ENCODE peak calls at places on chromosomes 12 and 14, in six cellular contexts. One of them, this sample, is unnamed.

GRCh38 chr14:21070083-21070609 is at the start of gene ARHGEF40:
- DNase-seq in GM23338: peak
- DNase-seq in bronchial epithelial cell: no peak
- DNase-seq in cardiac fibroblast: peak
- DNase-seq in psoas muscle: peak
- DNase-seq in fibroblast of the aortic adventitia: peak
- DNase-seq in this sample: peak

GRCh38 chr14:58793096-58793740 is 155.5 kb downstream of the DACT1 start:
- DNase-seq in GM23338: no peak
- DNase-seq in bronchial epithelial cell: no peak
- DNase-seq in cardiac fibroblast: peak
- DNase-seq in psoas muscle: no peak
- DNase-seq in fibroblast of the aortic adventitia: no peak
- DNase-seq in this sample: no peak

GRCh38 chr12:121448771-121449315 is 48.9 kb downstream of the RNF34 start:
- DNase-seq in GM23338: no peak
- DNase-seq in bronchial epithelial cell: no peak
- DNase-seq in cardiac fibroblast: no peak
- DNase-seq in psoas muscle: no peak
- DNase-seq in fibroblast of the aortic adventitia: no peak
- DNase-seq in this sample: no peak

GRCh38 chr12:130014485-130014807 is 110.6 kb upstream of the TMEM132D start:
- DNase-seq in GM23338: peak
- DNase-seq in bronchial epithelial cell: peak
- DNase-seq in cardiac fibroblast: no peak
- DNase-seq in psoas muscle: no peak
- DNase-seq in fibroblast of the aortic adventitia: no peak
- DNase-seq in this sample: peak

GRCh38 chr14:33943081-33943480 is 7.8 kb downstream of the EGLN3 start:
- DNase-seq in GM23338: no peak
- DNase-seq in bronchial epithelial cell: no peak
- DNase-seq in cardiac fibroblast: no peak
- DNase-seq in psoas muscle: no peak
- DNase-seq in fibroblast of the aortic adventitia: no peak
- DNase-seq in this sample: no peak

GRCh38 chr12:112751844-112752243 is 39.7 kb upstream of the RPH3A start:
- DNase-seq in GM23338: no peak
- DNase-seq in bronchial epithelial cell: no peak
- DNase-seq in cardiac fibroblast: no peak
- DNase-seq in psoas muscle: no peak
- DNase-seq in fibroblast of the aortic adventitia: no peak
- DNase-seq in this sample: no peak

GRCh38 chr12:79681008-79681590 is 9.7 kb downstream of the PAWR start:
- DNase-seq in GM23338: no peak
- DNase-seq in bronchial epithelial cell: peak
- DNase-seq in cardiac fibroblast: peak
- DNase-seq in psoas muscle: no peak
- DNase-seq in fibroblast of the aortic adventitia: peak
- DNase-seq in this sample: no peak

GRCh38 chr14:49972840-49973239 is 80.0 kb downstream of the ARF6 start:
- DNase-seq in GM23338: no peak
- DNase-seq in bronchial epithelial cell: peak
- DNase-seq in cardiac fibroblast: peak
- DNase-seq in psoas muscle: no peak
- DNase-seq in fibroblast of the aortic adventitia: peak
- DNase-seq in this sample: no peak

GRCh38 chr12:51730745-51731144 is 117.8 kb downstream of the FIGNL2 start:
- DNase-seq in GM23338: no peak
- DNase-seq in bronchial epithelial cell: no peak
- DNase-seq in cardiac fibroblast: no peak
- DNase-seq in psoas muscle: no peak
- DNase-seq in fibroblast of the aortic adventitia: no peak
- DNase-seq in this sample: no peak

GRCh38 chr12:76820888-76821482 is 57.1 kb downstream of the ZDHHC17 start:
- DNase-seq in GM23338: peak
- DNase-seq in bronchial epithelial cell: peak
- DNase-seq in cardiac fibroblast: peak
- DNase-seq in psoas muscle: no peak
- DNase-seq in fibroblast of the aortic adventitia: peak
- DNase-seq in this sample: peak

GRCh38 chr12:132237772-132238486 is 91.5 kb downstream of the GALNT9 start:
- DNase-seq in GM23338: no peak
- DNase-seq in bronchial epithelial cell: no peak
- DNase-seq in cardiac fibroblast: no peak
- DNase-seq in psoas muscle: no peak
- DNase-seq in fibroblast of the aortic adventitia: no peak
- DNase-seq in this sample: no peak

GRCh38 chr14:23660290-23661226 is 24.4 kb downstream of the DHRS2 start:
- DNase-seq in GM23338: no peak
- DNase-seq in bronchial epithelial cell: no peak
- DNase-seq in cardiac fibroblast: no peak
- DNase-seq in psoas muscle: no peak
- DNase-seq in fibroblast of the aortic adventitia: no peak
- DNase-seq in this sample: no peak

GRCh38 chr14:68692216-68692615 is 100.7 kb downstream of the ZFP36L1 start:
- DNase-seq in GM23338: no peak
- DNase-seq in bronchial epithelial cell: no peak
- DNase-seq in cardiac fibroblast: no peak
- DNase-seq in psoas muscle: no peak
- DNase-seq in fibroblast of the aortic adventitia: no peak
- DNase-seq in this sample: no peak

GRCh38 chr12:72141381-72141780 is 130.8 kb upstream of the TRHDE start:
- DNase-seq in GM23338: no peak
- DNase-seq in bronchial epithelial cell: no peak
- DNase-seq in cardiac fibroblast: peak
- DNase-seq in psoas muscle: no peak
- DNase-seq in fibroblast of the aortic adventitia: peak
- DNase-seq in this sample: no peak

GRCh38 chr14:77459072-77459723 is 1.3 kb downstream of the AHSA1 start:
- DNase-seq in GM23338: peak
- DNase-seq in bronchial epithelial cell: peak
- DNase-seq in cardiac fibroblast: peak
- DNase-seq in psoas muscle: peak
- DNase-seq in fibroblast of the aortic adventitia: peak
- DNase-seq in this sample: peak

GRCh38 chr12:89709994-89710872 is 1.6 kb upstream of the ATP2B1 start:
- DNase-seq in GM23338: peak
- DNase-seq in bronchial epithelial cell: peak
- DNase-seq in cardiac fibroblast: peak
- DNase-seq in psoas muscle: peak
- DNase-seq in fibroblast of the aortic adventitia: no peak
- DNase-seq in this sample: peak

GRCh38 chr14:64265222-64265621 is 28.9 kb downstream of the ESR2 start:
- DNase-seq in GM23338: no peak
- DNase-seq in bronchial epithelial cell: no peak
- DNase-seq in cardiac fibroblast: no peak
- DNase-seq in psoas muscle: no peak
- DNase-seq in fibroblast of the aortic adventitia: no peak
- DNase-seq in this sample: no peak

GRCh38 chr14:22822017-22822618 is 6.9 kb upstream of the SLC7A7 start:
- DNase-seq in GM23338: peak
- DNase-seq in bronchial epithelial cell: no peak
- DNase-seq in cardiac fibroblast: no peak
- DNase-seq in psoas muscle: no peak
- DNase-seq in fibroblast of the aortic adventitia: no peak
- DNase-seq in this sample: no peak

GRCh38 chr12:107092669-107093546 is 441 bp downstream of the CRY1 start:
- DNase-seq in GM23338: peak
- DNase-seq in bronchial epithelial cell: peak
- DNase-seq in cardiac fibroblast: no peak
- DNase-seq in psoas muscle: peak
- DNase-seq in fibroblast of the aortic adventitia: peak
- DNase-seq in this sample: peak
- TF ChIP-seq CTCF in GM23338: no peak
- TF ChIP-seq CTCF in bronchial epithelial cell: peak
- TF ChIP-seq CTCF in cardiac fibroblast: no peak
- TF ChIP-seq CTCF in psoas muscle: no peak
- TF ChIP-seq CTCF in fibroblast of the aortic adventitia: no peak
- TF ChIP-seq CTCF in this sample: no peak

DNA sequence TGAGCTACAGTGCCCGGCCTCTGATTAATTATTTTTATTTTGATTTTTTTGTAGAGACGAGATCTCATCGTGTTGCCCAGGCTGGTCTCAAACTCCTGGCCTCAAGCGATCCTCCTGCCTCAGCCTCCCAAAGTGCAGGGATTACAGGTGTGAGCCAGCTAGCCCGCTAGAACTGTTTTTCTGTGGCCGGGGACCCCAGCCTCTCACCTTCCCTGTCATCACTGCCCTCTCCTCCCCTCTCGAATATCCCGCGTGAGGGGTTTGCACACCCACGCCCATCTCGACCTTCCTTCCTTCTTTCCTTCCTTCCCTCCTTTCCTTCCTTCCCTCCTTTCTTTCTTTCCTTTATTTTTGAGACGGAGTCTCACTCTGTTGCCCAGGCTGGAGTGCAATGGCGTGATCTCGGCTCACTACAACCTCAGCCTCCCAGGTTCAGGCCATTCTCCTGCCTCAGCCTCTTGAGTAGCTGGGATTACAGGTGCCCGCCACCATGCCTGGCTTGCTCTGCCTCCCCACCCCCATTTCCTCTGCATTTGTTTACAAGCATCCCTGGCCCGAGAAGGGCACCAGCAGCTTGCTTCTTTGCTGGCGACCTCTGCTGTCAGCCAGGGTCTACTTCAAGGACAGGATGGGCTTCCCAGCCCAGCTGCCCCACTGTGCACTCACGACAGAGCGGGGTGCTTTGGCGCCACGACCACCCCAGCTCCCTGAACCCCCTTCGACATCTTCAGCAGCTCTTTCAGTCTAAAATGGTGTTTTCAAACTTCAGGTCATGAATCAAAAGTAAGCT is 4.3 kb upstream of the TRAF3 start:
- DNase-seq in GM23338: peak
- DNase-seq in bronchial epithelial cell: no peak
- DNase-seq in cardiac fibroblast: peak
- DNase-seq in psoas muscle: no peak
- DNase-seq in fibroblast of the aortic adventitia: no peak
- DNase-seq in this sample: peak
- TF ChIP-seq CTCF in GM23338: peak
- TF ChIP-seq CTCF in bronchial epithelial cell: no peak
- TF ChIP-seq CTCF in cardiac fibroblast: peak
- TF ChIP-seq CTCF in psoas muscle: no peak
- TF ChIP-seq CTCF in fibroblast of the aortic adventitia: no peak
- TF ChIP-seq CTCF in this sample: peak

GRCh38 chr12:24960222-24960855 is 11.4 kb upstream of the BCAT1 start:
- DNase-seq in GM23338: peak
- DNase-seq in bronchial epithelial cell: peak
- DNase-seq in cardiac fibroblast: peak
- DNase-seq in psoas muscle: no peak
- DNase-seq in fibroblast of the aortic adventitia: peak
- DNase-seq in this sample: peak
- TF ChIP-seq CTCF in GM23338: peak
- TF ChIP-seq CTCF in bronchial epithelial cell: peak
- TF ChIP-seq CTCF in cardiac fibroblast: peak
- TF ChIP-seq CTCF in psoas muscle: no peak
- TF ChIP-seq CTCF in fibroblast of the aortic adventitia: peak
- TF ChIP-seq CTCF in this sample: peak

GRCh38 chr12:75771023-75771422 is 259.6 kb upstream of the KRR1 start:
- DNase-seq in GM23338: no peak
- DNase-seq in bronchial epithelial cell: no peak
- DNase-seq in cardiac fibroblast: no peak
- DNase-seq in psoas muscle: no peak
- DNase-seq in fibroblast of the aortic adventitia: no peak
- DNase-seq in this sample: no peak

GRCh38 chr12:75779891-75780501 is 251.6 kb downstream of the PHLDA1 start:
- DNase-seq in GM23338: no peak
- DNase-seq in bronchial epithelial cell: no peak
- DNase-seq in cardiac fibroblast: no peak
- DNase-seq in psoas muscle: no peak
- DNase-seq in fibroblast of the aortic adventitia: no peak
- DNase-seq in this sample: peak

DNA sequence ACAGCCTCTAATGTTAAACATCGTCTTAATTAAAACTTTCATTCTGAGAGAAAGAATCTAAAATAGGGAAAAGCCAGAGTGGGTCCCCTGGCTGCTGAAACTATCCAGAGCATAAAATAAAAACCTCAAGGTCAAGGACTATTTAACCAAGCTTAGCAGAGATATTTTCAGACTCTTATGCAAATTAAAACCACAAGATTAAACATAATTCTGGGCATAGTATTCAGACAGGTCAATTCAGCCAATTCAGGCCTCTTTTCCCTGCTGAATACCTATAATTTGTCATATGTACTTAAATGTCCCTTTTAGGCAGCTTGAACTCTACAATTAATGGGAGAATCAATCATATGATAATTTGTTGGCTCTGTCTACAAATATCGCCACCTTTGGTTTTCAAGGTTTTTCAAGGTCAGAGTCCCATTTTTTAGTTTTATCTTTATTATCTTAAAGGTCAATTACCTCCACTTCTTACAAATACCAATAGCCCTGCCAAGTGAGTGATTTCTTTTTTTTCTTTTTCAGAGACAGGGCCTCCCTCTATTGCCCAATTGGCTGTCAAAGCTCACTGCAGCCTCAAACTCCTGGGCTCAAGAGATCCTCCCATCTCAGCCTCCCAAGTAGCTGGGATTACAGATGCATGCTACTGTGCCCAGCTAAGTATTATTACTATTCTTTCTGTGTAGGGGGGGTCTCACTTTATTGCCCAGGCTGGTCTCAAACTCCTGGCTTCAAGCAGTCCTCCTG is 257.1 kb downstream of the PHLDA1 start:
- DNase-seq in GM23338: no peak
- DNase-seq in bronchial epithelial cell: no peak
- DNase-seq in cardiac fibroblast: no peak
- DNase-seq in psoas muscle: no peak
- DNase-seq in fibroblast of the aortic adventitia: peak
- DNase-seq in this sample: no peak
- TF ChIP-seq CTCF in GM23338: no peak
- TF ChIP-seq CTCF in bronchial epithelial cell: no peak
- TF ChIP-seq CTCF in cardiac fibroblast: no peak
- TF ChIP-seq CTCF in psoas muscle: no peak
- TF ChIP-seq CTCF in fibroblast of the aortic adventitia: peak
- TF ChIP-seq CTCF in this sample: no peak

DNA sequence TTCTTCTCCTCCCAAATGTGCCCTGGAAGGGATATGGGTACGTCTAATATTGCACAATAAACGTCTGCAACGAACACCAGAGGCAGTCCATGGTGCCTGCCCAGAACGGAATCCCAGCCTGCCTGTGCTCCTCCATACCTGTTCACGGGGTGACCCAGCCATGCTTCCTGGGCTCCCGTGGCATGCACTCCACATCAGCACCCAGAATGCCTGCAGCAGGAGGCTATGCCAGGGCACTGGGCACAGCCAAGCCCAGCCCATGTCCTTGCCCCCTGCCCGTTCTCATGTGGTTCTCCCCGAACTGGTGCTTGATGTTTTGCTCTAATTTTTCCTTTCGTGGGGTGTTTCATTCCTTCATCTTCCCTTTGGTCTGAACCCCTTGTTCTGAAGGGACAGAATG is 404.3 kb downstream of the BCL11B start:
- DNase-seq in GM23338: no peak
- DNase-seq in bronchial epithelial cell: no peak
- DNase-seq in cardiac fibroblast: no peak
- DNase-seq in psoas muscle: no peak
- DNase-seq in fibroblast of the aortic adventitia: no peak
- DNase-seq in this sample: no peak
- TF ChIP-seq CTCF in GM23338: no peak
- TF ChIP-seq CTCF in bronchial epithelial cell: no peak
- TF ChIP-seq CTCF in cardiac fibroblast: no peak
- TF ChIP-seq CTCF in psoas muscle: no peak
- TF ChIP-seq CTCF in fibroblast of the aortic adventitia: no peak
- TF ChIP-seq CTCF in this sample: no peak